ENCODE peak calls at places on chromosomes 12 and 14, in seven cellular contexts. Q is SJSA1; H is CD8-positive, alpha-beta memory T cell; A is uterus; E is MM.1S; C is astrocyte; B is left ventricle myocardium inferior. S is an unnamed sample. For H3K27me3, the result is how much of the 10 kb centered on the place peaks cover.

GRCh38 chr12:41055875-41056577 is 132.1 kb upstream of the PDZRN4 start:
- DNase-seq in A (no peak), Q (peak), C (peak), H (no peak), B (no peak), E (no peak), S (no peak)

GRCh38 chr14:21262410-21262809 is 6.8 kb downstream of the HNRNPC start:
- DNase-seq in C (no peak), H (no peak), Q (no peak), E (no peak), B (no peak), A (no peak), S (no peak)

GRCh38 chr12:98736352-98737326 is 91.5 kb downstream of the APAF1 start:
- DNase-seq in C (no peak), Q (no peak), E (no peak), B (no peak), A (no peak), H (no peak), S (no peak)

GRCh38 chr14:70655110-70655826 is 13.6 kb downstream of the TTC9 start:
- DNase-seq in H (peak), B (no peak), Q (no peak), A (no peak), E (peak), C (no peak), S (no peak)

GRCh38 chr14:81348086-81348485 is 52.0 kb downstream of the STON2 start:
- DNase-seq in C (no peak), Q (no peak), H (no peak), E (no peak), A (no peak), B (no peak), S (no peak)

GRCh38 chr14:56487761-56488160 is 91.8 kb upstream of the TMEM260 start:
- DNase-seq in A (no peak), Q (no peak), C (peak), B (no peak), E (no peak), H (no peak), S (no peak)

GRCh38 chr14:76876076-76876475 is 49.9 kb downstream of the LRRC74A start:
- DNase-seq in C (peak), B (peak), A (peak), H (peak), E (peak), Q (peak), S (peak)

GRCh38 chr12:94566345-94566744 is 84.0 kb downstream of the TMCC3 start:
- DNase-seq in E (no peak), Q (no peak), B (no peak), C (no peak), A (no peak), H (no peak), S (no peak)

GRCh38 chr14:71372411-71372838 is 465.2 kb downstream of the PCNX1 start:
- DNase-seq in H (no peak), B (no peak), Q (no peak), C (peak), A (no peak), E (no peak), S (no peak)

GRCh38 chr14:33555710-33556350 is 395.0 kb downstream of the EGLN3 start:
- DNase-seq in Q (no peak), C (peak), A (no peak), H (no peak), B (no peak), E (no peak), S (no peak)

GRCh38 chr12:117072106-117072505 is 27.1 kb downstream of the TESC start:
- DNase-seq in H (no peak), A (no peak), B (no peak), Q (no peak), E (no peak), C (no peak), S (peak)

GRCh38 chr12:7101047-7101693 is 7.8 kb downstream of the C1RL start:
- DNase-seq in A (no peak), C (no peak), B (no peak), Q (no peak), E (no peak), H (no peak), S (no peak)

DNA sequence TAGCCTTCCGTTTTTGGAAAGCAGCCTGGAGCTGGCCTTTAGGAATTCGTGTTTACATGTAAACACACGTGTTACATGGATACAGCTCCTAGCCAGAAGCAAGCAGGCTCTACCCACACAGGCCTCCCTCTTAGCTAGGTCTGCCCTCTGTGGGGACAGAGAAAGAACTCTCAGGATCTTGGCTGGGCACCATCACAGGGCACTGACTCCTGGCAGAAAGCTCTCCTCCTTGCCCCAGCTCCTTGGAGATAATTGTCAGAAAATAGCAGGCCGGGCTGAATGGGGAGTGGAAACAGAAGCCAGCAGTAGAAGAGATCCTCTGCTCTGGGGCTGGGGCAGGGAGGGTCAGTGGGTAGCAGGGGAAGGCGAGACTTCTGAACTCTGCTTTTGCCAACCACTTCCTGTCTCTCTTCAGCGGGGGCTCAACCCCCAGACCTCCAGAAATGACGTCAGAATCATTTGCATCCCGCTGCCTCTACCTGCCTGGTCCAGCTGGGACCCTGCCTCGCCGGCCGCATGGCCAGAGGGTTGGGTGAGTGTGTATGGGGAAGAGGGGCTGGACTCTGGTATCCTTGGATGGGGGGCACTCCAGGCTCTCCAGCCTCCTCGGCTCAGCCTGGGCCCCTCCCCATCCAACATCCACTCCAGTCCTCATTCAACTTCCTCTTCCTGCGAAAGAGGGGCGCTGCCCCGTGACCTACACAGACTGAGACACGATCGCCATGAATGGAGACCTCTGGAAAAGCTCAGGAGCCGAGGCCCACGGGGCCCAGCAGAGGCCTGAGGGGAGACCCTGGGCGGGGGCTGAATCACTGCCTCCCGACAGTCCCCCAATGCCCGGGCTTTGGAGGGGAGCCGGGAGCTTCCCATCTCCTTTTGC is 650 bp upstream of the HOXC4 start:
- DNase-seq in C (no peak), H (peak), B (no peak), E (no peak), A (no peak), Q (no peak), S (no peak)
- H3K4me3 ChIP-seq in C (no peak), H (peak), B (peak), E (peak), A (peak), Q (peak), S (peak)

DNA sequence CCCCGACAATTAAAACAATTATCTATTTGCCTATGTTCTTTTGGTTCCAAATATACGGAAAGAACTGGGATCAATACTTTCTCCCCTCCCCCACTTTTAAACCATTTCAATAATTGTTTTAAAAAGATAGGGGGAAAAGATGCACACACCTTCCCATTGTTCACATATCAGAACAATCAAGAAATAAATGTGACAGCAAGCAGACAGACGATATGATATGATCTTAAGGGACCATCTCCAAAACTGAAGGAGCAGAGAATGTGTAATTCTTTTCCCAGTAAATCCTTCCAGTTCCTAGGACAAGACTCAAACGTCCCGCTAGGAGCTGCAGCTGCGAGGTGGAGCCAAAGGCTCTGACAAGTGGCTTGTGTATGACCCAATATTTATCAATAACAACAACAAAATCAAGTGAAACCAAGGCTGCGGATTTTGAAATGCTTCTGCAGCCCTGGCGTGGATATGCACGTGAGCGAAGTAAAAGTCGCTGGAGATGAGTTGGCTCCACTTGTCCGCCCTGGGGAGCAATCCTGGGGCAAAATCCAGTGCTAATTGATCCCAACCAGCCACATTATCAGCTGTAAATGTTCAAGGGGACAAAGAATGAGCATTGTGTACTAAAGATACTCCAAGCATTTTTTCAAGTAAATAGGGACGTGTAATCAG is 8.2 kb upstream of the FOXG1 start:
- DNase-seq in B (no peak), E (no peak), H (no peak), Q (no peak), C (no peak), A (no peak), S (no peak)
- H3K27me3 ChIP-seq in B (half or more), E (under half), H (under half), Q (half or more), C (half or more), A (under half), S (under half)

DNA sequence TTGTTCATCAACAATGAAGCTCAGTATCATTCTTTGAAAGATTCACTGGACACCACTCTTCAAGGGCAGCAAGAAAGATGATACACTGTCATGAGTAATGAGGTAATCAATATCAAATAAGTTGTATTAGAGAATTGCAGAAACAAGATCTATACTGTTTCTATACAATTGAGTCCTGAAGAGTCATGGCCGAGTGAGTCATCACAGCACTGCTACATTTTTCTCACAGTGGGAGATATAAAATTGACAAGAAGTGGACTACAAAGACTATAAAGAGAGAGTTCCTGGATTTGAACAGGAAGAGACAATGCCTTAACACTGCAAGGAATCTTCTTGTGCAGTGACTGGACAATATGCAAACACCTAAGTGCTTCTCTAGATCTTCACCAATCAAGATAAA is 183.5 kb upstream of the KRR1 start:
- DNase-seq in E (no peak), C (no peak), B (no peak), A (no peak), H (no peak), Q (no peak), S (no peak)
- H3K27ac ChIP-seq in E (no peak), C (no peak), B (no peak), A (no peak), H (no peak), Q (no peak), S (no peak)

DNA sequence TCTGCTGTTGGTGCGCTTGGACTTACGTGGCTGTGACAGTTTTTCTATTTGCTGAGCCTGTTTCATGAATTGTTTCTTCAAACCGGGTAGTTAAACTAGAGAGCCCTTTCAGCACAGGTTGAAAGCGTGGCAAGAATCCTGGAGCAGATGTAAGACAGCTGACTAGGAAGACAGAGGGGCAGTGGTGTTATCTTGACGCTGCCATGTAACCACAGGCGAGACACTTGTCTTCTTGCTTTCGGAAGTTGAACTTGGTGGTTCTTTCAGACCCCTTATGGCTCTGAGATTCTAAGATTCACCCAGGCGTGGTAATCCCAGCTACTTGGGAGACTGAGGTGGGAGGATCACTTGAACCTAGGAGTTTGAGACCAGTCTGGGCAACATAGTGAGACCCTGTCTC is 4.3 kb downstream of the EMP1 start:
- DNase-seq in H (no peak), C (no peak), A (no peak), E (no peak), B (no peak), Q (no peak), S (no peak)
- H3K4me3 ChIP-seq in H (no peak), C (no peak), A (no peak), E (no peak), B (peak), Q (no peak), S (no peak)

GRCh38 chr12:53941750-53942149 is 3.1 kb downstream of the HOXC13 start:
- DNase-seq in E (no peak), Q (no peak), C (no peak), A (no peak), H (no peak), B (no peak), S (no peak)

GRCh38 chr12:53948650-53949593 is 5.8 kb upstream of the HOXC12 start:
- DNase-seq in Q (peak), H (no peak), E (no peak), B (no peak), C (no peak), A (no peak), S (no peak)

GRCh38 chr12:53944209-53944608 is 5.6 kb downstream of the HOXC13 start:
- DNase-seq in H (no peak), B (no peak), A (no peak), E (no peak), Q (no peak), C (no peak), S (no peak)

GRCh38 chr12:53942467-53942997 is 3.9 kb downstream of the HOXC13 start:
- DNase-seq in H (no peak), E (no peak), A (no peak), Q (no peak), C (no peak), B (no peak), S (no peak)

DNA sequence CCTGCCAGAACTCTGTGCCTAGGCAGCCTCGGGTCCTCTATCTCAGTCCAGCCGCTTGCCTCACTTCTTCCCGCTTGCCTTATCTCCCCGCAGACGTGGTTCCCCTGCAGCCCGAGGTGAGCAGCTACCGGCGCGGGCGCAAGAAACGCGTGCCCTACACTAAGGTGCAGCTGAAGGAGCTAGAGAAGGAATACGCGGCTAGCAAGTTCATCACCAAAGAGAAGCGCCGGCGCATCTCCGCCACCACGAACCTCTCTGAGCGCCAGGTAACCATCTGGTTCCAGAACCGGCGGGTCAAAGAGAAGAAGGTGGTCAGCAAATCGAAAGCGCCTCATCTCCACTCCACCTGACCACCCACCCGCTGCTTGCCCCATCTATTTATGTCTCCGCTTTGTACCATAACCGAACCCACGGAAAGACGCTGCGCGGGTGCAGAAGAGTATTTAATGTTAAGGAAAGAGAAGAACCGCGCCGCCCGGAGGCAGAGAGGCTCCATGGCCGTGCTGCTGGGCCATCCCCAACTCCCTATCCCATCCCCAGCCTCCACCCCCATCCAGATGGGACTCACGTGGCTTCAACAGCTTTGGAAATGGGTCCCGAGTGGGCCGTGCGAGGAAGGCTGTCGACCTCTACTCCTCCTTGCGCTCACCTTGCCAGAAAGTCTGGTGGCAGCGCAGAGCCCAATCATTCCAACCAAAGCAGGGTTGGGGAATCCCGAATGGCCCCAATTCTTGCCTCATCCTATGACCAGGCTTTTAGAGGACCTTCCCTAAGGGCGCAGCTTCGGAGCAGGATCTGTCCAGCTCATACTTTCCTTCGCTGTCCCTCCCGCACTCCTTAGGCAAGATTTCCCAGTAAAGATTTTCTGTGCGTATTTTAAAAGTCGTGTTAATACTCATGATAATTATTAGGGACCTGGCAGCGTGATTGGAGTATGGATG is 6.5 kb downstream of the HOXC13 start:
- DNase-seq in Q (no peak), A (no peak), C (no peak), H (no peak), B (no peak), E (no peak), S (no peak)
- H3K27me3 ChIP-seq in Q (under half), A (under half), C (half or more), H (half or more), B (half or more), E (half or more), S (under half)

S was measured in aorta.